ENCODE peak calls at places on chromosomes 2 and 18, in seven cellular contexts. A is effector memory CD4-positive, alpha-beta T cell; Y is HFF-Myc; C is WTC11; J is dermis microvascular lymphatic vessel endothelial cell; K is small intestine; B is AG08395. H is an unnamed sample.

GRCh38 chr2:3423492-3424170 is 44.1 kb downstream of the TRAPPC12 start:
- DNase-seq in A (peak), Y (no peak), C (peak), J (peak), K (peak), B (peak), H (peak)

GRCh38 chr18:79395761-79396404 is at the start of gene NFATC1:
- DNase-seq in A (peak), Y (no peak), C (peak), J (peak), K (peak), B (peak), H (peak)

GRCh38 chr2:218830526-218831306 is 887 bp downstream of the PRKAG3 start:
- DNase-seq in A (no peak), Y (no peak), C (no peak), J (no peak), K (no peak), B (no peak), H (no peak)

GRCh38 chr2:37306024-37306423 is 18.6 kb downstream of the PRKD3 start:
- DNase-seq in A (no peak), Y (no peak), C (no peak), J (peak), K (peak), B (no peak), H (no peak)

GRCh38 chr2:61471905-61472805 is 1.3 kb upstream of the USP34 start:
- DNase-seq in A (no peak), Y (peak), C (no peak), J (peak), K (peak), B (peak), H (no peak)

GRCh38 chr18:58140366-58141325 is 96.6 kb downstream of the NEDD4L start:
- DNase-seq in A (no peak), Y (no peak), C (no peak), J (no peak), K (peak), B (no peak), H (no peak)

GRCh38 chr2:198630384-198630783 is 826.0 kb downstream of the PLCL1 start:
- DNase-seq in A (no peak), Y (no peak), C (no peak), J (no peak), K (no peak), B (peak), H (no peak)

GRCh38 chr2:231663458-231664290 is 44.7 kb upstream of the PTMA start:
- DNase-seq in A (no peak), Y (no peak), C (no peak), J (no peak), K (no peak), B (no peak), H (peak)

GRCh38 chr2:193806088-193806774 is 1611.5 kb upstream of the TMEFF2 start:
- DNase-seq in A (no peak), Y (no peak), C (no peak), J (no peak), K (no peak), B (no peak), H (no peak)